ENCODE peak calls at places on chromosomes 13 and 19, in seven cellular contexts. One of them, this sample, is unnamed.

GRCh38 chr13:40624338-40624737 is 42.1 kb downstream of the FOXO1 start:
- DNase-seq in mammary epithelial cell: peak; percentile 36
- DNase-seq in fibroblast of pulmonary artery: no peak
- DNase-seq in NCI-H524: no peak
- DNase-seq in midbrain: no peak
- DNase-seq in activated gamma-delta T cell treated with anti-CD3 and anti-CD28 coated beads, Interleukin-2, amount 50 U/mL, for 16 hours: no peak
- DNase-seq in M059J: peak; percentile 21
- DNase-seq in this sample: no peak

GRCh38 chr13:44750618-44751017 is 174.5 kb upstream of the TSC22D1 start:
- DNase-seq in mammary epithelial cell: no peak
- DNase-seq in fibroblast of pulmonary artery: no peak
- DNase-seq in NCI-H524: no peak
- DNase-seq in midbrain: no peak
- DNase-seq in activated gamma-delta T cell treated with anti-CD3 and anti-CD28 coated beads, Interleukin-2, amount 50 U/mL, for 16 hours: no peak
- DNase-seq in M059J: no peak
- DNase-seq in this sample: no peak

GRCh38 chr13:79724348-79725103 is 243.6 kb downstream of the NDFIP2 start:
- DNase-seq in mammary epithelial cell: peak; percentile 64
- DNase-seq in fibroblast of pulmonary artery: peak; percentile 21
- DNase-seq in NCI-H524: no peak
- DNase-seq in midbrain: no peak
- DNase-seq in activated gamma-delta T cell treated with anti-CD3 and anti-CD28 coated beads, Interleukin-2, amount 50 U/mL, for 16 hours: no peak
- DNase-seq in M059J: no peak
- DNase-seq in this sample: no peak

GRCh38 chr13:66879971-66880370 is 350.2 kb downstream of the PCDH9 start:
- DNase-seq in mammary epithelial cell: no peak
- DNase-seq in fibroblast of pulmonary artery: no peak
- DNase-seq in NCI-H524: no peak
- DNase-seq in midbrain: no peak
- DNase-seq in activated gamma-delta T cell treated with anti-CD3 and anti-CD28 coated beads, Interleukin-2, amount 50 U/mL, for 16 hours: no peak
- DNase-seq in M059J: no peak
- DNase-seq in this sample: no peak

GRCh38 chr13:34335662-34336007 is 517.7 kb downstream of the RFC3 start:
- DNase-seq in mammary epithelial cell: no peak
- DNase-seq in fibroblast of pulmonary artery: no peak
- DNase-seq in NCI-H524: no peak
- DNase-seq in midbrain: no peak
- DNase-seq in activated gamma-delta T cell treated with anti-CD3 and anti-CD28 coated beads, Interleukin-2, amount 50 U/mL, for 16 hours: no peak
- DNase-seq in M059J: no peak
- DNase-seq in this sample: no peak

GRCh38 chr13:111384441-111385181 is 64.2 kb downstream of the TEX29 start:
- DNase-seq in mammary epithelial cell: no peak
- DNase-seq in fibroblast of pulmonary artery: no peak
- DNase-seq in NCI-H524: no peak
- DNase-seq in midbrain: no peak
- DNase-seq in activated gamma-delta T cell treated with anti-CD3 and anti-CD28 coated beads, Interleukin-2, amount 50 U/mL, for 16 hours: no peak
- DNase-seq in M059J: no peak
- DNase-seq in this sample: peak; percentile 47

GRCh38 chr13:79678100-79678499 is 197.1 kb downstream of the NDFIP2 start:
- DNase-seq in mammary epithelial cell: peak; percentile 26
- DNase-seq in fibroblast of pulmonary artery: peak; percentile 14
- DNase-seq in NCI-H524: no peak
- DNase-seq in midbrain: no peak
- DNase-seq in activated gamma-delta T cell treated with anti-CD3 and anti-CD28 coated beads, Interleukin-2, amount 50 U/mL, for 16 hours: no peak
- DNase-seq in M059J: peak; percentile 41
- DNase-seq in this sample: no peak

GRCh38 chr19:38944981-38945506 is 14.3 kb downstream of the MRPS12 start:
- DNase-seq in mammary epithelial cell: no peak
- DNase-seq in fibroblast of pulmonary artery: no peak
- DNase-seq in NCI-H524: no peak
- DNase-seq in midbrain: no peak
- DNase-seq in activated gamma-delta T cell treated with anti-CD3 and anti-CD28 coated beads, Interleukin-2, amount 50 U/mL, for 16 hours: no peak
- DNase-seq in M059J: no peak
- DNase-seq in this sample: no peak

GRCh38 chr19:15860522-15860921 is 37.4 kb downstream of the CYP4F2 start:
- DNase-seq in mammary epithelial cell: no peak
- DNase-seq in fibroblast of pulmonary artery: no peak
- DNase-seq in NCI-H524: no peak
- DNase-seq in midbrain: no peak
- DNase-seq in activated gamma-delta T cell treated with anti-CD3 and anti-CD28 coated beads, Interleukin-2, amount 50 U/mL, for 16 hours: no peak
- DNase-seq in M059J: no peak
- DNase-seq in this sample: no peak

GRCh38 chr13:74258951-74259350 is 124.7 kb upstream of the KLF12 start:
- DNase-seq in mammary epithelial cell: no peak
- DNase-seq in fibroblast of pulmonary artery: no peak
- DNase-seq in NCI-H524: peak; percentile 94
- DNase-seq in midbrain: no peak
- DNase-seq in activated gamma-delta T cell treated with anti-CD3 and anti-CD28 coated beads, Interleukin-2, amount 50 U/mL, for 16 hours: no peak
- DNase-seq in M059J: no peak
- DNase-seq in this sample: no peak

GRCh38 chr13:95704510-95704909 is 27.6 kb downstream of the DNAJC3 start:
- DNase-seq in mammary epithelial cell: no peak
- DNase-seq in fibroblast of pulmonary artery: no peak
- DNase-seq in NCI-H524: peak; percentile 25
- DNase-seq in midbrain: no peak
- DNase-seq in activated gamma-delta T cell treated with anti-CD3 and anti-CD28 coated beads, Interleukin-2, amount 50 U/mL, for 16 hours: no peak
- DNase-seq in M059J: peak; percentile 20
- DNase-seq in this sample: no peak

GRCh38 chr13:64369121-64369520 is 2861.0 kb downstream of the PCDH9 start:
- DNase-seq in mammary epithelial cell: no peak
- DNase-seq in fibroblast of pulmonary artery: peak; percentile 41
- DNase-seq in NCI-H524: no peak
- DNase-seq in midbrain: no peak
- DNase-seq in activated gamma-delta T cell treated with anti-CD3 and anti-CD28 coated beads, Interleukin-2, amount 50 U/mL, for 16 hours: no peak
- DNase-seq in M059J: no peak
- DNase-seq in this sample: no peak

GRCh38 chr19:33458171-33458633 is 63.4 kb downstream of the PEPD start:
- DNase-seq in mammary epithelial cell: no peak
- DNase-seq in fibroblast of pulmonary artery: no peak
- DNase-seq in NCI-H524: no peak
- DNase-seq in midbrain: no peak
- DNase-seq in activated gamma-delta T cell treated with anti-CD3 and anti-CD28 coated beads, Interleukin-2, amount 50 U/mL, for 16 hours: no peak
- DNase-seq in M059J: no peak
- DNase-seq in this sample: no peak

GRCh38 chr13:33138441-33138840 is 122.2 kb downstream of the KL start:
- DNase-seq in mammary epithelial cell: no peak
- DNase-seq in fibroblast of pulmonary artery: no peak
- DNase-seq in NCI-H524: no peak
- DNase-seq in midbrain: no peak
- DNase-seq in activated gamma-delta T cell treated with anti-CD3 and anti-CD28 coated beads, Interleukin-2, amount 50 U/mL, for 16 hours: no peak
- DNase-seq in M059J: no peak
- DNase-seq in this sample: no peak

GRCh38 chr13:71055644-71056043 is 811.4 kb downstream of the DACH1 start:
- DNase-seq in mammary epithelial cell: no peak
- DNase-seq in fibroblast of pulmonary artery: no peak
- DNase-seq in NCI-H524: no peak
- DNase-seq in midbrain: no peak
- DNase-seq in activated gamma-delta T cell treated with anti-CD3 and anti-CD28 coated beads, Interleukin-2, amount 50 U/mL, for 16 hours: no peak
- DNase-seq in M059J: no peak
- DNase-seq in this sample: no peak

GRCh38 chr13:31835932-31836331 is 96.6 kb downstream of the RXFP2 start:
- DNase-seq in mammary epithelial cell: peak; percentile 64
- DNase-seq in fibroblast of pulmonary artery: peak; percentile 27
- DNase-seq in NCI-H524: no peak
- DNase-seq in midbrain: no peak
- DNase-seq in activated gamma-delta T cell treated with anti-CD3 and anti-CD28 coated beads, Interleukin-2, amount 50 U/mL, for 16 hours: no peak
- DNase-seq in M059J: peak; percentile 90
- DNase-seq in this sample: no peak

GRCh38 chr13:73089216-73089615 is 30.4 kb downstream of the KLF5 start:
- DNase-seq in mammary epithelial cell: no peak
- DNase-seq in fibroblast of pulmonary artery: no peak
- DNase-seq in NCI-H524: no peak
- DNase-seq in midbrain: no peak
- DNase-seq in activated gamma-delta T cell treated with anti-CD3 and anti-CD28 coated beads, Interleukin-2, amount 50 U/mL, for 16 hours: no peak
- DNase-seq in M059J: no peak
- DNase-seq in this sample: no peak

GRCh38 chr13:69545500-69546025 is 562.1 kb upstream of the ATXN8OS start:
- DNase-seq in mammary epithelial cell: no peak
- DNase-seq in fibroblast of pulmonary artery: no peak
- DNase-seq in NCI-H524: no peak
- DNase-seq in midbrain: no peak
- DNase-seq in activated gamma-delta T cell treated with anti-CD3 and anti-CD28 coated beads, Interleukin-2, amount 50 U/mL, for 16 hours: no peak
- DNase-seq in M059J: no peak
- DNase-seq in this sample: no peak

GRCh38 chr13:100040196-100040595 is 48.7 kb upstream of the PCCA start:
- DNase-seq in mammary epithelial cell: no peak
- DNase-seq in fibroblast of pulmonary artery: no peak
- DNase-seq in NCI-H524: no peak
- DNase-seq in midbrain: no peak
- DNase-seq in activated gamma-delta T cell treated with anti-CD3 and anti-CD28 coated beads, Interleukin-2, amount 50 U/mL, for 16 hours: no peak
- DNase-seq in M059J: no peak
- DNase-seq in this sample: no peak

GRCh38 chr13:93767231-93767916 is 540.8 kb downstream of the GPC6 start:
- DNase-seq in mammary epithelial cell: no peak
- DNase-seq in fibroblast of pulmonary artery: no peak
- DNase-seq in NCI-H524: peak; percentile 48
- DNase-seq in midbrain: no peak
- DNase-seq in activated gamma-delta T cell treated with anti-CD3 and anti-CD28 coated beads, Interleukin-2, amount 50 U/mL, for 16 hours: no peak
- DNase-seq in M059J: no peak
- DNase-seq in this sample: no peak

GRCh38 chr13:106981050-106981449 is 413.1 kb upstream of the ARGLU1 start:
- DNase-seq in mammary epithelial cell: no peak
- DNase-seq in fibroblast of pulmonary artery: no peak
- DNase-seq in NCI-H524: no peak
- DNase-seq in midbrain: peak; percentile 10
- DNase-seq in activated gamma-delta T cell treated with anti-CD3 and anti-CD28 coated beads, Interleukin-2, amount 50 U/mL, for 16 hours: no peak
- DNase-seq in M059J: no peak
- DNase-seq in this sample: no peak

GRCh38 chr13:80469841-80470378 is 129.0 kb upstream of the SPRY2 start:
- DNase-seq in mammary epithelial cell: peak; percentile 73
- DNase-seq in fibroblast of pulmonary artery: peak; percentile 98
- DNase-seq in NCI-H524: peak; percentile 2
- DNase-seq in midbrain: no peak
- DNase-seq in activated gamma-delta T cell treated with anti-CD3 and anti-CD28 coated beads, Interleukin-2, amount 50 U/mL, for 16 hours: no peak
- DNase-seq in M059J: no peak
- DNase-seq in this sample: no peak

GRCh38 chr19:55232986-55233385 is 4.4 kb upstream of the TMEM86B start:
- DNase-seq in mammary epithelial cell: no peak
- DNase-seq in fibroblast of pulmonary artery: no peak
- DNase-seq in NCI-H524: no peak
- DNase-seq in midbrain: no peak
- DNase-seq in activated gamma-delta T cell treated with anti-CD3 and anti-CD28 coated beads, Interleukin-2, amount 50 U/mL, for 16 hours: no peak
- DNase-seq in M059J: no peak
- DNase-seq in this sample: no peak

GRCh38 chr19:57357406-57357805 is 5.9 kb upstream of the TRAPPC2B start:
- DNase-seq in mammary epithelial cell: no peak
- DNase-seq in fibroblast of pulmonary artery: no peak
- DNase-seq in NCI-H524: no peak
- DNase-seq in midbrain: no peak
- DNase-seq in activated gamma-delta T cell treated with anti-CD3 and anti-CD28 coated beads, Interleukin-2, amount 50 U/mL, for 16 hours: no peak
- DNase-seq in M059J: no peak
- DNase-seq in this sample: no peak

GRCh38 chr13:109764045-109764444 is 22.3 kb downstream of the IRS2 start:
- DNase-seq in mammary epithelial cell: no peak
- DNase-seq in fibroblast of pulmonary artery: no peak
- DNase-seq in NCI-H524: peak; percentile 44
- DNase-seq in midbrain: no peak
- DNase-seq in activated gamma-delta T cell treated with anti-CD3 and anti-CD28 coated beads, Interleukin-2, amount 50 U/mL, for 16 hours: no peak
- DNase-seq in M059J: no peak
- DNase-seq in this sample: peak; percentile 68

GRCh38 chr13:39930544-39931444 is 275.3 kb downstream of the COG6 start:
- DNase-seq in mammary epithelial cell: no peak
- DNase-seq in fibroblast of pulmonary artery: no peak
- DNase-seq in NCI-H524: no peak
- DNase-seq in midbrain: no peak
- DNase-seq in activated gamma-delta T cell treated with anti-CD3 and anti-CD28 coated beads, Interleukin-2, amount 50 U/mL, for 16 hours: no peak
- DNase-seq in M059J: peak; percentile 11
- DNase-seq in this sample: no peak

GRCh38 chr13:60318186-60318585 is 78.8 kb upstream of the TDRD3 start:
- DNase-seq in mammary epithelial cell: no peak
- DNase-seq in fibroblast of pulmonary artery: no peak
- DNase-seq in NCI-H524: no peak
- DNase-seq in midbrain: no peak
- DNase-seq in activated gamma-delta T cell treated with anti-CD3 and anti-CD28 coated beads, Interleukin-2, amount 50 U/mL, for 16 hours: no peak
- DNase-seq in M059J: no peak
- DNase-seq in this sample: no peak